ENCODE peak calls at places on chromosomes 5 and 9, in ten cellular contexts. B, F, J, E, D, N, L, K, G and C are unnamed samples.

GRCh38 chr5:115854139-115854538 is 12.4 kb downstream of the AP3S1 start:
- DNase-seq in E (no peak), J (no peak), D (no peak), K (no peak), B (no peak), N (no peak), F (no peak), L (no peak), G (no peak), C (no peak)

GRCh38 chr9:110894731-110895130 is 143.5 kb downstream of the LPAR1 start:
- DNase-seq in J (no peak), N (no peak), K (no peak), F (no peak), E (no peak), B (no peak), G (no peak), D (no peak), L (no peak), C (no peak)

GRCh38 chr5:104513194-104513602 is 950.6 kb upstream of the NUDT12 start:
- DNase-seq in G (peak), D (no peak), K (no peak), F (peak), L (no peak), E (no peak), J (no peak), B (no peak), N (no peak), C (no peak)

GRCh38 chr9:3332802-3333201 is 193.0 kb downstream of the RFX3 start:
- DNase-seq in N (no peak), G (no peak), K (no peak), L (no peak), B (no peak), J (no peak), F (no peak), D (no peak), E (no peak), C (no peak)

GRCh38 chr5:10681605-10682428 is 79.2 kb downstream of the DAP start:
- DNase-seq in L (no peak), B (no peak), J (no peak), D (no peak), N (no peak), F (no peak), K (no peak), G (no peak), E (no peak), C (no peak)

GRCh38 chr9:84668204-84669007 is 1.1 kb upstream of the NTRK2 start:
- DNase-seq in N (no peak), B (peak), F (peak), D (peak), K (peak), L (peak), G (peak), E (no peak), J (peak), C (no peak)

GRCh38 chr5:180095545-180095944 is 24.0 kb upstream of the RNF130 start:
- DNase-seq in J (no peak), E (no peak), N (no peak), B (no peak), G (no peak), D (no peak), K (no peak), L (no peak), F (no peak), C (no peak)

GRCh38 chr5:110054240-110054639 is 364.5 kb downstream of the MAN2A1 start:
- DNase-seq in D (no peak), B (peak), K (no peak), G (peak), N (peak), J (no peak), L (no peak), F (no peak), E (peak), C (peak)

GRCh38 chr5:179263391-179264052 is 81.7 kb downstream of the ADAMTS2 start:
- DNase-seq in N (no peak), D (peak), L (no peak), F (no peak), J (no peak), E (no peak), B (no peak), G (no peak), K (no peak), C (no peak)

GRCh38 chr5:56671571-56671970 is 143.8 kb upstream of the MAP3K1 start:
- DNase-seq in J (no peak), L (no peak), F (no peak), B (no peak), N (no peak), G (peak), E (no peak), K (no peak), D (no peak), C (no peak)

GRCh38 chr5:170809551-170809950 is 26.0 kb downstream of the GABRP start:
- DNase-seq in E (no peak), N (no peak), J (no peak), B (peak), D (no peak), K (no peak), G (peak), L (peak), F (peak), C (peak)